ENCODE peak calls at places on chromosomes 3 and 15, in five cellular contexts. G, K, Y, Q and L are unnamed samples.

GRCh38 chr15:66832679-66833078 is 130.6 kb downstream of the SMAD6 start:
- DNase-seq in K (no peak), G (no peak), Y (no peak), Q (peak), L (no peak)

GRCh38 chr3:33440578-33441321 is 545 bp upstream of the UBP1 start:
- DNase-seq in Q (peak), G (peak), K (peak), Y (peak), L (peak)

GRCh38 chr15:35557544-35557943 is 11.6 kb upstream of the DPH6 start:
- DNase-seq in G (no peak), Y (no peak), Q (peak), K (no peak), L (no peak)

GRCh38 chr3:24004171-24004938 is 59.3 kb downstream of the NR1D2 start:
- DNase-seq in G (no peak), Y (no peak), Q (no peak), K (no peak), L (no peak)

GRCh38 chr3:104886220-104886995 is 480.3 kb upstream of the ALCAM start:
- DNase-seq in G (no peak), K (no peak), Y (no peak), Q (no peak), L (no peak)

GRCh38 chr15:88375234-88375926 is 91.8 kb downstream of the MRPL46 start:
- DNase-seq in Q (no peak), G (no peak), K (no peak), Y (no peak), L (peak)

GRCh38 chr15:57037548-57037947 is 119.1 kb downstream of the TCF12 start:
- DNase-seq in Y (no peak), G (no peak), K (no peak), Q (no peak), L (no peak)

GRCh38 chr15:87031545-87032230 is 952.0 kb downstream of the AGBL1 start:
- DNase-seq in G (no peak), K (no peak), Y (no peak), Q (no peak), L (no peak)

GRCh38 chr3:63763156-63763555 is 55.9 kb upstream of the C3orf49 start:
- DNase-seq in K (no peak), Q (no peak), Y (no peak), G (no peak), L (no peak)

GRCh38 chr15:68154923-68155559 is 50.1 kb downstream of the CALML4 start:
- DNase-seq in Y (no peak), G (no peak), Q (no peak), K (peak), L (no peak)

GRCh38 chr15:55696221-55696620 is 46.7 kb downstream of the PRTG start:
- DNase-seq in Q (no peak), G (no peak), K (no peak), Y (no peak), L (no peak)

GRCh38 chr3:129615751-129616281 is 9.3 kb upstream of the PLXND1 start:
- DNase-seq in G (no peak), K (no peak), Q (no peak), Y (no peak), L (no peak)

GRCh38 chr15:63190993-63191392 is 1.6 kb downstream of the RAB8B start:
- DNase-seq in K (no peak), Y (no peak), G (no peak), Q (no peak), L (no peak)
- H3K27ac ChIP-seq in K (no peak), Y (peak), G (peak), Q (no peak), L (no peak)

DNA sequence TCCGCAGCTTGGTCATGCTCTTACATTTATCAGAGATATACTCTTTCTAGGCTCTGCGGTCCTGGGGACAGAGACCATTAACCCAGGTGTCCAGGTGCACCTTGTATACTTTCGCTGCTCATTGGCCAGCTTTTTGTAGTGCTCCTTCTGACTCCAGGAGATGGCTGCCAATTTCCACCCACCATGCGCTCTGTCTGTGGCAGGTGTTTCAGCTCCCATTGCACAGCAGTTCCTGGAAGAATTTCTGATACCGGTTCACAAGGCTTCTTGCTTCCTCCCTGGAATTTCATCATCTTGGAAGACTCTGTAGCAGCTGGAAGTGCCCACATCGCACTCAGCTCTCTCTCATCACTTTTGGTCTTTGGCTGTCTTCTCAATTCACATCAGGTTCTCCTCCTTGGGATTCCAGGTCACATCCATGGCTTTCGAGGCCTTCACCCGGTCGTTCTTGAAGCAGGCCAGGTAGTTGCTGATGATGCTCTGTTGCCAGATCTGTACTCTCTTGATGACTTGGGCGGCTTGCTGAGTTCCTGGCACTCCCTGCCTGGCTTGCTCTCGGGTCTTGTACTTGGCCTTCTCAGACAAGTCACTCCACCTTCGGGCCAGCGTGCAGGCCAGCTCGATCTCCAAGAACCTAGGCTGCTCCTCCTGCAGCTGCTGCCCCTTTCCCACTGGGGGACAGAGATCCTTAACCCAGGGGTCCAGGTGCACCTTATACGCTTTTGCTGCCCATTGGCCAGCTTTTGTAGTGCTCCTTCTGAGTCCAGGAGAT is 41.1 kb upstream of the ARL8B start:
- DNase-seq in Q (no peak), K (no peak), Y (no peak), G (no peak), L (no peak)
- H3K27ac ChIP-seq in Q (no peak), K (no peak), Y (peak), G (no peak), L (no peak)

GRCh38 chr3:169812124-169812843 is 386 bp upstream of the LRRIQ4 start:
- DNase-seq in Y (peak), K (peak), Q (peak), G (no peak), L (peak)
- H3K27ac ChIP-seq in Y (no peak), K (peak), Q (no peak), G (peak), L (peak)

GRCh38 chr15:70093481-70094309 is 4.0 kb downstream of the TLE3 start:
- DNase-seq in K (no peak), Y (no peak), G (peak), Q (peak), L (no peak)

GRCh38 chr15:70096215-70096974 is 1.3 kb downstream of the TLE3 start:
- DNase-seq in G (no peak), K (peak), Q (peak), Y (peak), L (no peak)

GRCh38 chr15:70093070-70093469 is 4.6 kb downstream of the TLE3 start:
- DNase-seq in Q (no peak), G (no peak), Y (no peak), K (no peak), L (no peak)

GRCh38 chr15:70095387-70096214 is 2.1 kb downstream of the TLE3 start:
- DNase-seq in Q (peak), G (no peak), K (peak), Y (peak), L (no peak)

GRCh38 chr15:70094690-70095311 is 2.9 kb downstream of the TLE3 start:
- DNase-seq in Q (no peak), Y (no peak), K (no peak), G (no peak), L (no peak)
- H3K27ac ChIP-seq in Q (no peak), Y (no peak), K (no peak), G (peak), L (no peak)